ENCODE peak calls at places on chromosome 16, in nine cellular contexts. One of them, this sample, is unnamed.

GRCh38 chr16:132120-132519 is 6.4 kb downstream of the NPRL3 start:
- DNase-seq in Caco-2: no peak
- DNase-seq in fibroblast of lung: no peak
- DNase-seq in AG04450: no peak
- DNase-seq in psoas muscle: no peak
- DNase-seq in GM06990: no peak
- DNase-seq in pancreas: no peak
- DNase-seq in left lung: no peak
- DNase-seq in BJ: no peak
- DNase-seq in this sample: no peak

GRCh38 chr16:29900888-29901606 is 759 bp downstream of the ASPHD1 start:
- DNase-seq in Caco-2: no peak
- DNase-seq in fibroblast of lung: no peak
- DNase-seq in AG04450: no peak
- DNase-seq in psoas muscle: no peak
- DNase-seq in GM06990: no peak
- DNase-seq in pancreas: no peak
- DNase-seq in left lung: no peak
- DNase-seq in BJ: no peak
- DNase-seq in this sample: no peak

GRCh38 chr16:88534731-88535141 is 35.5 kb upstream of the ZC3H18 start:
- DNase-seq in Caco-2: no peak
- DNase-seq in fibroblast of lung: peak
- DNase-seq in AG04450: no peak
- DNase-seq in psoas muscle: peak
- DNase-seq in GM06990: peak
- DNase-seq in pancreas: peak
- DNase-seq in left lung: no peak
- DNase-seq in BJ: no peak
- DNase-seq in this sample: no peak

GRCh38 chr16:67212766-67213165 is 13.8 kb downstream of the ELMO3 start:
- DNase-seq in Caco-2: no peak
- DNase-seq in fibroblast of lung: no peak
- DNase-seq in AG04450: no peak
- DNase-seq in psoas muscle: no peak
- DNase-seq in GM06990: no peak
- DNase-seq in pancreas: no peak
- DNase-seq in left lung: no peak
- DNase-seq in BJ: no peak
- DNase-seq in this sample: no peak

GRCh38 chr16:4313563-4314531 is 2.0 kb upstream of the GLIS2 start:
- DNase-seq in Caco-2: peak
- DNase-seq in fibroblast of lung: peak
- DNase-seq in AG04450: no peak
- DNase-seq in psoas muscle: peak
- DNase-seq in GM06990: peak
- DNase-seq in pancreas: peak
- DNase-seq in left lung: peak
- DNase-seq in BJ: no peak
- DNase-seq in this sample: no peak

GRCh38 chr16:58940609-58941008 is 206.5 kb upstream of the GOT2 start:
- DNase-seq in Caco-2: no peak
- DNase-seq in fibroblast of lung: no peak
- DNase-seq in AG04450: no peak
- DNase-seq in psoas muscle: no peak
- DNase-seq in GM06990: no peak
- DNase-seq in pancreas: no peak
- DNase-seq in left lung: no peak
- DNase-seq in BJ: no peak
- DNase-seq in this sample: no peak

GRCh38 chr16:28192811-28193529 is 18.8 kb downstream of the XPO6 start:
- DNase-seq in Caco-2: no peak
- DNase-seq in fibroblast of lung: no peak
- DNase-seq in AG04450: no peak
- DNase-seq in psoas muscle: no peak
- DNase-seq in GM06990: peak
- DNase-seq in pancreas: no peak
- DNase-seq in left lung: no peak
- DNase-seq in BJ: no peak
- DNase-seq in this sample: no peak

GRCh38 chr16:4410335-4411075 is 5.9 kb downstream of the CORO7 start:
- DNase-seq in Caco-2: no peak
- DNase-seq in fibroblast of lung: peak
- DNase-seq in AG04450: peak
- DNase-seq in psoas muscle: no peak
- DNase-seq in GM06990: no peak
- DNase-seq in pancreas: no peak
- DNase-seq in left lung: no peak
- DNase-seq in BJ: peak
- DNase-seq in this sample: no peak

GRCh38 chr16:535446-536405 is 8.2 kb downstream of the CAPN15 start:
- DNase-seq in Caco-2: no peak
- DNase-seq in fibroblast of lung: peak
- DNase-seq in AG04450: no peak
- DNase-seq in psoas muscle: peak
- DNase-seq in GM06990: no peak
- DNase-seq in pancreas: no peak
- DNase-seq in left lung: peak
- DNase-seq in BJ: no peak
- DNase-seq in this sample: peak

GRCh38 chr16:73232555-73233422 is 184.9 kb upstream of the ZFHX3 start:
- DNase-seq in Caco-2: peak
- DNase-seq in fibroblast of lung: peak
- DNase-seq in AG04450: peak
- DNase-seq in psoas muscle: peak
- DNase-seq in GM06990: no peak
- DNase-seq in pancreas: no peak
- DNase-seq in left lung: no peak
- DNase-seq in BJ: peak
- DNase-seq in this sample: peak

GRCh38 chr16:12081048-12081404 is 104.5 kb downstream of the SNX29 start:
- DNase-seq in Caco-2: no peak
- DNase-seq in fibroblast of lung: no peak
- DNase-seq in AG04450: no peak
- DNase-seq in psoas muscle: no peak
- DNase-seq in GM06990: no peak
- DNase-seq in pancreas: no peak
- DNase-seq in left lung: no peak
- DNase-seq in BJ: no peak
- DNase-seq in this sample: no peak

GRCh38 chr16:83315271-83315670 is 492.5 kb upstream of the HSBP1 start:
- DNase-seq in Caco-2: no peak
- DNase-seq in fibroblast of lung: no peak
- DNase-seq in AG04450: no peak
- DNase-seq in psoas muscle: no peak
- DNase-seq in GM06990: no peak
- DNase-seq in pancreas: no peak
- DNase-seq in left lung: no peak
- DNase-seq in BJ: no peak
- DNase-seq in this sample: no peak

GRCh38 chr16:85141491-85142128 is 29.3 kb upstream of the CIBAR2 start:
- DNase-seq in Caco-2: no peak
- DNase-seq in fibroblast of lung: no peak
- DNase-seq in AG04450: no peak
- DNase-seq in psoas muscle: no peak
- DNase-seq in GM06990: no peak
- DNase-seq in pancreas: peak
- DNase-seq in left lung: no peak
- DNase-seq in BJ: no peak
- DNase-seq in this sample: no peak

GRCh38 chr16:73183678-73184092 is 135.8 kb upstream of the ZFHX3 start:
- DNase-seq in Caco-2: no peak
- DNase-seq in fibroblast of lung: peak
- DNase-seq in AG04450: no peak
- DNase-seq in psoas muscle: no peak
- DNase-seq in GM06990: no peak
- DNase-seq in pancreas: no peak
- DNase-seq in left lung: no peak
- DNase-seq in BJ: no peak
- DNase-seq in this sample: no peak

GRCh38 chr16:90044111-90044551 is 24.9 kb upstream of the DBNDD1 start:
- DNase-seq in Caco-2: peak
- DNase-seq in fibroblast of lung: no peak
- DNase-seq in AG04450: no peak
- DNase-seq in psoas muscle: no peak
- DNase-seq in GM06990: no peak
- DNase-seq in pancreas: no peak
- DNase-seq in left lung: peak
- DNase-seq in BJ: no peak
- DNase-seq in this sample: no peak

GRCh38 chr16:72111653-72112451 is 18.2 kb downstream of the DHX38 start:
- DNase-seq in Caco-2: no peak
- DNase-seq in fibroblast of lung: no peak
- DNase-seq in AG04450: no peak
- DNase-seq in psoas muscle: no peak
- DNase-seq in GM06990: no peak
- DNase-seq in pancreas: no peak
- DNase-seq in left lung: peak
- DNase-seq in BJ: no peak
- DNase-seq in this sample: no peak

GRCh38 chr16:4679854-4680636 is 13.3 kb upstream of the NUDT16L1 start:
- DNase-seq in Caco-2: no peak
- DNase-seq in fibroblast of lung: peak
- DNase-seq in AG04450: peak
- DNase-seq in psoas muscle: peak
- DNase-seq in GM06990: no peak
- DNase-seq in pancreas: peak
- DNase-seq in left lung: peak
- DNase-seq in BJ: no peak
- DNase-seq in this sample: peak

GRCh38 chr16:6453742-6454141 is 878.9 kb upstream of the RBFOX1 start:
- DNase-seq in Caco-2: no peak
- DNase-seq in fibroblast of lung: no peak
- DNase-seq in AG04450: no peak
- DNase-seq in psoas muscle: no peak
- DNase-seq in GM06990: no peak
- DNase-seq in pancreas: no peak
- DNase-seq in left lung: no peak
- DNase-seq in BJ: no peak
- DNase-seq in this sample: no peak

GRCh38 chr16:30659507-30660423 is 1.5 kb downstream of the FBRS start:
- DNase-seq in Caco-2: peak
- DNase-seq in fibroblast of lung: peak
- DNase-seq in AG04450: no peak
- DNase-seq in psoas muscle: no peak
- DNase-seq in GM06990: peak
- DNase-seq in pancreas: peak
- DNase-seq in left lung: peak
- DNase-seq in BJ: no peak
- DNase-seq in this sample: no peak

GRCh38 chr16:22373662-22374310 is 633 bp downstream of the CDR2 start:
- DNase-seq in Caco-2: peak
- DNase-seq in fibroblast of lung: no peak
- DNase-seq in AG04450: no peak
- DNase-seq in psoas muscle: peak
- DNase-seq in GM06990: peak
- DNase-seq in pancreas: peak
- DNase-seq in left lung: peak
- DNase-seq in BJ: no peak
- DNase-seq in this sample: peak

GRCh38 chr16:87044829-87045228 is 272.4 kb downstream of the C16orf95 start:
- DNase-seq in Caco-2: no peak
- DNase-seq in fibroblast of lung: no peak
- DNase-seq in AG04450: no peak
- DNase-seq in psoas muscle: no peak
- DNase-seq in GM06990: no peak
- DNase-seq in pancreas: peak
- DNase-seq in left lung: no peak
- DNase-seq in BJ: no peak
- DNase-seq in this sample: no peak

GRCh38 chr16:31386157-31386984 is 6.8 kb upstream of the ITGAD start:
- DNase-seq in Caco-2: peak
- DNase-seq in fibroblast of lung: no peak
- DNase-seq in AG04450: no peak
- DNase-seq in psoas muscle: no peak
- DNase-seq in GM06990: no peak
- DNase-seq in pancreas: no peak
- DNase-seq in left lung: no peak
- DNase-seq in BJ: no peak
- DNase-seq in this sample: no peak

GRCh38 chr16:78100162-78100467 is 661 bp downstream of the WWOX start:
- DNase-seq in Caco-2: no peak
- DNase-seq in fibroblast of lung: no peak
- DNase-seq in AG04450: no peak
- DNase-seq in psoas muscle: no peak
- DNase-seq in GM06990: no peak
- DNase-seq in pancreas: no peak
- DNase-seq in left lung: no peak
- DNase-seq in BJ: no peak
- DNase-seq in this sample: no peak
- TF ChIP-seq CTCF in Caco-2: no peak
- TF ChIP-seq CTCF in fibroblast of lung: no peak
- TF ChIP-seq CTCF in AG04450: no peak
- TF ChIP-seq CTCF in psoas muscle: no peak
- TF ChIP-seq CTCF in GM06990: no peak
- TF ChIP-seq CTCF in pancreas: no peak
- TF ChIP-seq CTCF in left lung: no peak
- TF ChIP-seq CTCF in BJ: no peak
- TF ChIP-seq CTCF in this sample: no peak

GRCh38 chr16:49489686-49490320 is 116.2 kb downstream of the C16orf78 start:
- DNase-seq in Caco-2: no peak
- DNase-seq in fibroblast of lung: no peak
- DNase-seq in AG04450: no peak
- DNase-seq in psoas muscle: no peak
- DNase-seq in GM06990: no peak
- DNase-seq in pancreas: no peak
- DNase-seq in left lung: peak
- DNase-seq in BJ: no peak
- DNase-seq in this sample: no peak
- TF ChIP-seq CTCF in Caco-2: no peak
- TF ChIP-seq CTCF in fibroblast of lung: no peak
- TF ChIP-seq CTCF in AG04450: no peak
- TF ChIP-seq CTCF in psoas muscle: no peak
- TF ChIP-seq CTCF in GM06990: peak
- TF ChIP-seq CTCF in pancreas: no peak
- TF ChIP-seq CTCF in left lung: no peak
- TF ChIP-seq CTCF in BJ: no peak
- TF ChIP-seq CTCF in this sample: no peak

GRCh38 chr16:2596747-2597559 is 59.1 kb downstream of the PDPK1 start:
- DNase-seq in Caco-2: no peak
- DNase-seq in fibroblast of lung: no peak
- DNase-seq in AG04450: no peak
- DNase-seq in psoas muscle: no peak
- DNase-seq in GM06990: no peak
- DNase-seq in pancreas: peak
- DNase-seq in left lung: no peak
- DNase-seq in BJ: no peak
- DNase-seq in this sample: no peak
- TF ChIP-seq CTCF in Caco-2: no peak
- TF ChIP-seq CTCF in fibroblast of lung: no peak
- TF ChIP-seq CTCF in AG04450: no peak
- TF ChIP-seq CTCF in psoas muscle: no peak
- TF ChIP-seq CTCF in GM06990: no peak
- TF ChIP-seq CTCF in pancreas: no peak
- TF ChIP-seq CTCF in left lung: no peak
- TF ChIP-seq CTCF in BJ: no peak
- TF ChIP-seq CTCF in this sample: no peak

GRCh38 chr16:19777061-19777460 is 59.0 kb downstream of the IQCK start:
- DNase-seq in Caco-2: no peak
- DNase-seq in fibroblast of lung: no peak
- DNase-seq in AG04450: no peak
- DNase-seq in psoas muscle: no peak
- DNase-seq in GM06990: no peak
- DNase-seq in pancreas: no peak
- DNase-seq in left lung: no peak
- DNase-seq in BJ: no peak
- DNase-seq in this sample: no peak
- TF ChIP-seq CTCF in Caco-2: no peak
- TF ChIP-seq CTCF in fibroblast of lung: no peak
- TF ChIP-seq CTCF in AG04450: no peak
- TF ChIP-seq CTCF in psoas muscle: no peak
- TF ChIP-seq CTCF in GM06990: no peak
- TF ChIP-seq CTCF in pancreas: no peak
- TF ChIP-seq CTCF in left lung: no peak
- TF ChIP-seq CTCF in BJ: no peak
- TF ChIP-seq CTCF in this sample: no peak